ENCODE peak calls at places on chromosomes 6 and 20, in eight cellular contexts. C, N, M, S, W, P, T and B are unnamed samples.

GRCh38 chr20:60630609-60631008 is 621.5 kb upstream of the CDH4 start:
- DNase-seq in C (peak), N (no peak), M (no peak), S (no peak), W (no peak), P (no peak), T (no peak), B (no peak)

GRCh38 chr6:7222197-7222596 is 90.8 kb downstream of the SSR1 start:
- DNase-seq in C (no peak), N (no peak), M (no peak), S (no peak), W (no peak), P (no peak), T (no peak), B (no peak)

GRCh38 chr6:127298475-127298874 is 31.8 kb downstream of the RNF146 start:
- DNase-seq in C (no peak), N (no peak), M (no peak), S (no peak), W (peak), P (no peak), T (no peak), B (no peak)

GRCh38 chr6:129849456-129849855 is 11.7 kb downstream of the TMEM244 start:
- DNase-seq in C (no peak), N (no peak), M (no peak), S (peak), W (peak), P (peak), T (no peak), B (peak)

GRCh38 chr6:113103618-113104390 is 753.3 kb upstream of the MARCKS start:
- DNase-seq in C (no peak), N (no peak), M (no peak), S (peak), W (peak), P (peak), T (no peak), B (peak)

GRCh38 chr6:160264213-160264612 is 5.6 kb upstream of the SLC22A2 start:
- DNase-seq in C (no peak), N (no peak), M (no peak), S (no peak), W (no peak), P (no peak), T (no peak), B (no peak)

GRCh38 chr6:136403166-136403980 is 113.7 kb upstream of the BCLAF1 start:
- DNase-seq in C (no peak), N (no peak), M (no peak), S (peak), W (peak), P (peak), T (no peak), B (peak)

GRCh38 chr20:47572105-47572729 is 70.5 kb downstream of the NCOA3 start:
- DNase-seq in C (no peak), N (no peak), M (no peak), S (no peak), W (no peak), P (no peak), T (no peak), B (no peak)

GRCh38 chr20:46022411-46023147 is 6.4 kb upstream of the SLC12A5 start:
- DNase-seq in C (peak), N (peak), M (peak), S (peak), W (peak), P (peak), T (peak), B (no peak)

GRCh38 chr6:161418458-161418945 is 144.6 kb upstream of the AGPAT4 start:
- DNase-seq in C (peak), N (peak), M (no peak), S (peak), W (peak), P (peak), T (no peak), B (peak)

GRCh38 chr6:39231844-39232243 is 2.6 kb upstream of the KCNK5 start:
- DNase-seq in C (no peak), N (no peak), M (no peak), S (no peak), W (no peak), P (no peak), T (no peak), B (no peak)

GRCh38 chr6:111771629-111772028 is 101.6 kb downstream of the FYN start:
- DNase-seq in C (no peak), N (no peak), M (no peak), S (no peak), W (no peak), P (no peak), T (no peak), B (no peak)

GRCh38 chr6:44058617-44059358 is 68.5 kb downstream of the MRPL14 start:
- DNase-seq in C (no peak), N (no peak), M (no peak), S (peak), W (peak), P (peak), T (no peak), B (peak)

GRCh38 chr6:6749791-6750434 is 161.4 kb downstream of the LY86 start:
- DNase-seq in C (peak), N (peak), M (no peak), S (peak), W (peak), P (peak), T (peak), B (peak)

GRCh38 chr20:4794846-4795245 is 73.1 kb downstream of the PRND start:
- DNase-seq in C (no peak), N (no peak), M (no peak), S (peak), W (no peak), P (no peak), T (no peak), B (no peak)

GRCh38 chr6:34358389-34358906 is 34.0 kb downstream of the NUDT3 start:
- DNase-seq in C (no peak), N (no peak), M (no peak), S (peak), W (no peak), P (peak), T (no peak), B (peak)

GRCh38 chr6:32195902-32196681 is 3.6 kb upstream of the GPSM3 start:
- DNase-seq in C (peak), N (peak), M (peak), S (peak), W (peak), P (peak), T (peak), B (peak)

GRCh38 chr6:152952866-152953509 is 29.9 kb downstream of the FBXO5 start:
- DNase-seq in C (peak), N (no peak), M (no peak), S (peak), W (peak), P (peak), T (no peak), B (peak)